ENCODE peak calls at places on chromosomes 7 and 10, in four cellular contexts. E is head of caudate nucleus, Q is H54, K is neural progenitor cell. U is an unnamed sample.

GRCh38 chr7:135562720-135563119 is 5.0 kb downstream of the NUP205 start:
- DNase-seq in E (no peak), Q (no peak), K (peak; percentile 3), U (no peak)

GRCh38 chr7:42843209-42843800 is 68.6 kb downstream of the C7orf25 start:
- DNase-seq in E (peak; percentile 71), Q (peak; percentile 49), K (peak; percentile 78), U (no peak)

GRCh38 chr7:105617280-105618015 is 36.2 kb upstream of the EFCAB10 start:
- DNase-seq in E (no peak), Q (no peak), K (no peak), U (no peak)

GRCh38 chr10:123781956-123782500 is 109.6 kb downstream of the CPXM2 start:
- DNase-seq in E (no peak), Q (no peak), K (peak; percentile 48), U (no peak)

GRCh38 chr10:11328264-11329054 is 283.0 kb downstream of the USP6NL start:
- DNase-seq in E (no peak), Q (no peak), K (peak; percentile 22), U (no peak)

GRCh38 chr7:37007319-37007718 is 283.0 kb upstream of the AOAH start:
- DNase-seq in E (no peak), Q (no peak), K (peak; percentile 19), U (no peak)

GRCh38 chr10:43888551-43888950 is 239.9 kb upstream of the ZNF32 start:
- DNase-seq in E (no peak), Q (no peak), K (no peak), U (no peak)

GRCh38 chr7:54839538-54840213 is 80.7 kb upstream of the SEC61G start:
- DNase-seq in E (peak; percentile 74), Q (peak; percentile 92), K (peak; percentile 71), U (peak; percentile 47)

GRCh38 chr7:54932818-54933543 is 85.8 kb upstream of the EGFR start:
- DNase-seq in E (peak; percentile 87), Q (peak; percentile 97), K (peak; percentile 82), U (peak; percentile 61)

GRCh38 chr7:46003896-46004875 is 83.1 kb upstream of the IGFBP3 start:
- DNase-seq in E (no peak), Q (peak; percentile 92), K (no peak), U (no peak)

GRCh38 chr10:35218339-35218955 is 91.8 kb downstream of the CREM start:
- DNase-seq in E (peak; percentile 87), Q (peak; percentile 46), K (peak; percentile 91), U (peak; percentile 57)

GRCh38 chr10:73744690-73744994 is 470 bp downstream of the SEC24C start:
- DNase-seq in E (no peak), Q (peak; percentile 56), K (peak; percentile 85), U (no peak)

GRCh38 chr10:1732501-1733123 is 4.7 kb downstream of the ADARB2 start:
- DNase-seq in E (no peak), Q (no peak), K (no peak), U (no peak)

GRCh38 chr7:45160374-45160773 is 2.8 kb downstream of the RAMP3 start:
- DNase-seq in E (no peak), Q (no peak), K (no peak), U (no peak)

GRCh38 chr7:148147438-148147837 is 443.1 kb upstream of the C7orf33 start:
- DNase-seq in E (no peak), Q (no peak), K (no peak), U (no peak)

GRCh38 chr10:114684822-114685209 is 26.7 kb upstream of the ABLIM1 start:
- DNase-seq in E (no peak), Q (peak; percentile 33), K (no peak), U (peak; percentile 41)

GRCh38 chr7:135664046-135664589 is 1.8 kb downstream of the STMP1 start:
- DNase-seq in E (no peak), Q (no peak), K (no peak), U (no peak)

GRCh38 chr10:71575446-71575845 is 144.1 kb downstream of the C10orf105 start:
- DNase-seq in E (peak; percentile 63), Q (no peak), K (no peak), U (no peak)

GRCh38 chr10:132421377-132422168 is 24.6 kb downstream of the PWWP2B start:
- DNase-seq in E (peak; percentile 77), Q (peak; percentile 87), K (peak; percentile 30), U (peak; percentile 90)

GRCh38 chr7:69942557-69942956 is 344.3 kb downstream of the AUTS2 start:
- DNase-seq in E (no peak), Q (no peak), K (no peak), U (no peak)

GRCh38 chr7:40758590-40758989 is 623.8 kb downstream of the SUGCT start:
- DNase-seq in E (no peak), Q (no peak), K (peak; percentile 74), U (no peak)

GRCh38 chr7:96303686-96304443 is 18.0 kb downstream of the SLC25A13 start:
- DNase-seq in E (no peak), Q (no peak), K (no peak), U (no peak)

GRCh38 chr7:12827219-12827821 is 139.9 kb downstream of the ARL4A start:
- DNase-seq in E (no peak), Q (no peak), K (no peak), U (no peak)

GRCh38 chr10:103564799-103565365 is 71.4 kb downstream of the NEURL1 start:
- DNase-seq in E (no peak), Q (peak; percentile 69), K (peak; percentile 77), U (peak; percentile 67)

GRCh38 chr7:103574536-103574935 is 128.5 kb upstream of the SLC26A5 start:
- DNase-seq in E (no peak), Q (no peak), K (no peak), U (no peak)

GRCh38 chr7:94005753-94006152 is 1.6 kb upstream of the BET1 start:
- DNase-seq in E (no peak), Q (no peak), K (no peak), U (no peak)

GRCh38 chr7:103915958-103916357 is 73.5 kb downstream of the RELN start:
- DNase-seq in E (no peak), Q (no peak), K (no peak), U (no peak)

GRCh38 chr7:34755008-34755407 is 97.0 kb downstream of the NPSR1 start:
- DNase-seq in E (no peak), Q (no peak), K (no peak), U (no peak)

GRCh38 chr7:74587435-74588126 is 69.9 kb upstream of the GTF2I start:
- DNase-seq in E (peak; percentile 69), Q (peak; percentile 87), K (peak; percentile 57), U (peak; percentile 56)

GRCh38 chr7:115352375-115352774 is 430.5 kb downstream of the MDFIC start:
- DNase-seq in E (no peak), Q (no peak), K (no peak), U (no peak)

GRCh38 chr10:94123253-94123995 is 129.7 kb downstream of the PLCE1 start:
- DNase-seq in E (no peak), Q (peak; percentile 81), K (peak; percentile 48), U (peak; percentile 62)

GRCh38 chr10:84172435-84173356 is 905 bp upstream of the GPR15LG start:
- DNase-seq in E (peak; percentile 11), Q (no peak), K (no peak), U (no peak)

GRCh38 chr10:46548781-46549090 is 7.7 kb downstream of the GPRIN2 start:
- DNase-seq in E (peak; percentile 24), Q (no peak), K (no peak), U (no peak)

GRCh38 chr10:130772056-130772455 is 539.5 kb downstream of the TCERG1L start:
- DNase-seq in E (no peak), Q (no peak), K (no peak), U (no peak)

GRCh38 chr10:78363190-78363589 is 329.5 kb downstream of the RPS24 start:
- DNase-seq in E (no peak), Q (no peak), K (no peak), U (no peak)